ENCODE peak calls at places on chromosomes 5 and 9, in four cellular contexts. M, W, H and D are unnamed samples.

GRCh38 chr9:136059851-136060670 is 35.0 kb downstream of the NACC2 start:
- DNase-seq in H (peak; percentile 86), M (no peak), W (peak; percentile 72), D (peak; percentile 62)

GRCh38 chr9:13213998-13214397 is 65.5 kb downstream of the MPDZ start:
- DNase-seq in H (no peak), W (no peak), M (no peak), D (no peak)

GRCh38 chr5:168219515-168220410 is 71.7 kb upstream of the WWC1 start:
- DNase-seq in M (peak; percentile 44), W (peak; percentile 75), H (peak; percentile 52), D (peak; percentile 87)

GRCh38 chr5:95934207-95934804 is 27.3 kb downstream of the ELL2 start:
- DNase-seq in H (no peak), M (no peak), W (no peak), D (no peak)

GRCh38 chr9:72428329-72428728 is 63.3 kb upstream of the ZFAND5 start:
- DNase-seq in M (no peak), H (peak; percentile 89), W (peak; percentile 63), D (peak; percentile 83)

GRCh38 chr5:177353093-177353492 is 1.6 kb upstream of the LMAN2 start:
- DNase-seq in M (no peak), H (no peak), W (no peak), D (no peak)

GRCh38 chr9:125407974-125408900 is 146.6 kb downstream of the GAPVD1 start:
- DNase-seq in H (peak; percentile 8), W (peak; percentile 90), M (peak; percentile 20), D (peak; percentile 72)

GRCh38 chr9:112361602-112362001 is 18.3 kb upstream of the HSDL2 start:
- DNase-seq in M (no peak), W (peak; percentile 71), H (no peak), D (peak; percentile 73)

GRCh38 chr5:122172207-122172606 is 42.9 kb downstream of the ZNF474 start:
- DNase-seq in W (peak; percentile 59), M (no peak), H (no peak), D (no peak)

GRCh38 chr5:127785098-127785927 is 82.1 kb downstream of the CCDC192 start:
- DNase-seq in W (peak; percentile 86), M (no peak), H (peak; percentile 84), D (peak; percentile 86)

GRCh38 chr9:125854553-125855275 is 107.5 kb downstream of the PBX3 start:
- DNase-seq in H (peak; percentile 32), W (peak; percentile 15), M (no peak), D (peak; percentile 31)

GRCh38 chr5:107467137-107467932 is 203.4 kb downstream of the EFNA5 start:
- DNase-seq in M (no peak), W (no peak), H (no peak), D (no peak)

GRCh38 chr9:125190371-125190801 is 783 bp upstream of the PPP6C start:
- DNase-seq in W (no peak), M (no peak), H (no peak), D (peak; percentile 19)

GRCh38 chr9:36827593-36827992 is 206.5 kb downstream of the PAX5 start:
- DNase-seq in H (no peak), M (no peak), W (no peak), D (no peak)

GRCh38 chr9:16180091-16180490 is 627.2 kb downstream of the CCDC171 start:
- DNase-seq in M (no peak), W (no peak), H (no peak), D (peak; percentile 48)

GRCh38 chr5:143968071-143968878 is 156.3 kb downstream of the HMHB1 start:
- DNase-seq in H (peak; percentile 82), M (no peak), W (peak; percentile 81), D (peak; percentile 65)

GRCh38 chr5:80266566-80266965 is 10.7 kb upstream of the SERINC5 start:
- DNase-seq in H (no peak), M (no peak), W (no peak), D (no peak)

GRCh38 chr5:113153512-113154097 is 177.0 kb downstream of the DCP2 start:
- DNase-seq in M (no peak), H (no peak), W (peak; percentile 82), D (no peak)

GRCh38 chr5:36769129-36769528 is 107.4 kb upstream of the NIPBL start:
- DNase-seq in W (no peak), H (no peak), M (no peak), D (no peak)

GRCh38 chr9:121307976-121308375 is 40.0 kb downstream of the GSN start:
- DNase-seq in H (no peak), W (no peak), M (no peak), D (no peak)

GRCh38 chr9:121309171-121309570 is 41.2 kb downstream of the GSN start:
- DNase-seq in W (no peak), H (no peak), M (no peak), D (no peak)

GRCh38 chr9:121310571-121310970 is 42.6 kb downstream of the GSN start:
- DNase-seq in H (no peak), M (no peak), W (no peak), D (no peak)

GRCh38 chr9:121308765-121309164 is 40.8 kb downstream of the GSN start:
- DNase-seq in M (no peak), H (no peak), W (no peak), D (no peak)

GRCh38 chr9:121309833-121310425 is 42.0 kb downstream of the GSN start:
- DNase-seq in H (no peak), M (no peak), W (no peak), D (no peak)
- H3K4me3 ChIP-seq in H (no peak overlapping the region), M (no peak overlapping the region), W (no peak overlapping the region), D (no peak overlapping the region)

GRCh38 chr9:134760750-134761420 is 119.3 kb downstream of the COL5A1 start:
- DNase-seq in M (no peak), H (no peak), W (no peak), D (no peak)
- TF ChIP-seq CTCF in M (no peak), H (no peak), W (no peak), D (no peak)

DNA sequence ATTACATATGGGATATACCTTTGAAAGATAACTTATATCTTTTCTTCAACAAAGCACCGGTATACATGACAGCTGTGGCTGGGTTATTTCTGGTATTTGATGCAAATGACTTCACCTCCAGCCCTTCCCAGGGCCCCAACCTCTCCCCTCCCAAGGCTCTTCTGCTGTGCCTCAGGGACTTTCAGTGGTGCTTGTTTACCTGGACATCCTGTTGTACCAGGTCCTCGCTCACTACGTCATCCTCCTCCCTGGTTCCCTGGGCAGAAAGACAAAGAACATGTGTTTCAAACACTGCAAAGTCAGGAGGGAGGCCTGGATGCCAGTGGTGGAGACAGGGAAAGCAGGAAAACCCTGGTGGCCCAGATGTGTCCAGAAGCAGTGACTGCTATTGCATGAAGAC is 23.4 kb downstream of the ANXA6 start:
- DNase-seq in W (no peak), M (peak; percentile 92), H (no peak), D (no peak)
- H3K4me3 ChIP-seq in W (no peak overlapping the region), M (no peak overlapping the region), H (no peak overlapping the region), D (no peak overlapping the region)

DNA sequence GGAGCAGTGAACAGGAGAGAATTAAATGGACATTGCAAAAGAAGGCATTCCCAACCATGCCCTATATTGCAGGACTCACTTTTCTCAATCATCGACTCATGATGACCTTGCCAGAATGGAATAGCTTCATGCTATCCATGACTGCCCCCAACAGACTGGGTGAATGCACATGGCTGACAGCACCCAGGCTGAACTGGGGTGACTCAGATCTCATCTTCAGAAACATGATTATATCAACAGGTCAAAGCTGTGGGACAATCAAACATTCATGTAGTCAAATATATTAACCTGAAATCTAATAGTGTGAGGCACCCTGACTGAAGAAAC is 34.7 kb upstream of the MIER3 start:
- DNase-seq in H (no peak), M (no peak), W (peak; percentile 77), D (no peak)
- TF ChIP-seq CTCF in H (no peak), M (no peak), W (no peak), D (no peak)

GRCh38 chr9:127308559-127309429 is 44.2 kb downstream of the GARNL3 start:
- DNase-seq in H (peak; percentile 39), M (no peak), W (peak; percentile 79), D (peak; percentile 78)

GRCh38 chr9:127300886-127301447 is 36.4 kb downstream of the GARNL3 start:
- DNase-seq in W (no peak), M (no peak), H (no peak), D (no peak)

GRCh38 chr9:127305450-127306226 is 41.1 kb downstream of the GARNL3 start:
- DNase-seq in W (no peak), H (no peak), M (no peak), D (no peak)

GRCh38 chr9:127307802-127308201 is 43.2 kb downstream of the GARNL3 start:
- DNase-seq in H (no peak), W (no peak), M (no peak), D (no peak)

DNA sequence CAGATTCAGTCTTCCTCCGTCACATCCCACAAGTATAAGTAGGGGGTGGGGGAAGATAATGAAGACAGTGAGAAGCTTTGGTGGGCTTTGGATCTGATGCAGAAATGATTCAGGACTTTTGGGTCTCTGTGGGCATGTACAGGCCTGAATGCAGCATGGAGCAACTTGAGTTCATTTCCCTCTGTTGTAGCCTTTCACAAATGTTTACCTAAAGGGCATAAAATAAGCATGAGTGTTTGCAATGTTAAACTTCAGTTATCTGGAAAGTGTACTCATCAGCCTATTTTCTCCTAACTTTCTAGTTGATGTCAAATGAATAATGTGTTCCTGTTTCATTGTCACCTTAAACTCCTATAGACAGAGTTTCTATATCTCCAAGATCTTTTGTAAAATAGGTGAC is 39.3 kb downstream of the GARNL3 start:
- DNase-seq in M (no peak), H (no peak), W (no peak), D (no peak)
- H3K4me3 ChIP-seq in M (no peak overlapping the region), H (no peak overlapping the region), W (no peak overlapping the region), D (no peak overlapping the region)

DNA sequence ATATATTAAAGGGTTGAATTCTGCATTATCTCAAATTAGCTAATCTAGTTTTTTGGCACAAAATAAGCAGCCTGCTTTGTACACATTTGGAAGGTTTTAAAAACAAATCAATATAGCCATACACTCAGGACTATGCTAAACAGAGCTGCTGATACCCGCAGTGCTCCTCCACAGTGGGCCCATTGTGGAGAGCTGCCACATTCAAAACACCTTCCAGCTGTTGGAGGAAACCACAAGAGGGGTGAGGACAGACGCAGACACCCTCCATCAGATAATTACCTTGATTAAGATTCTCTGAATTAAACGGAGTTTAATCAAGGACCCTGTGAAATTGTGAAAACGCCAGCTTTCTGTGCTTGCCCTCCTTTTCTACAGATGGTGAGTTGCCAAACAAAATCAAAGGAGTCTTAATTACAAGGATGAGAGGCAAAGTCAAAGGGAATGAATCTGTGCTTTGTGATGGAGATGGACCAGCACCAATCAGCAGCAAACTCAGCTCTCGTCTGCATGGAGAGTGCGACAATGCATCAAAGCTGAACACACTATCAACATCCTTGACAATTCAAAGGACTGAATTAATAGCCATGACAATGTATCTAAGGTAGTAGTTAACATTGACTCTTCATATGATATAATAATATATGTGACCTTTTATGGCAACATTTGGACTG is 596.1 kb downstream of the ELAVL2 start:
- DNase-seq in M (no peak), H (no peak), W (no peak), D (no peak)
- TF ChIP-seq CTCF in M (no peak), H (no peak), W (no peak), D (no peak)

GRCh38 chr9:104905931-104906330 is 22.0 kb downstream of the ABCA1 start:
- DNase-seq in H (no peak), M (no peak), W (no peak), D (peak; percentile 71)

GRCh38 chr9:104907278-104907951 is 20.5 kb downstream of the ABCA1 start:
- DNase-seq in M (no peak), W (peak; percentile 82), H (no peak), D (peak; percentile 90)

GRCh38 chr9:104905153-104905901 is 22.6 kb downstream of the ABCA1 start:
- DNase-seq in W (peak; percentile 23), M (no peak), H (no peak), D (no peak)

GRCh38 chr9:104903609-104904008 is 24.3 kb downstream of the ABCA1 start:
- DNase-seq in W (peak; percentile 46), H (no peak), M (no peak), D (no peak)

GRCh38 chr9:104906441-104907277 is 21.3 kb downstream of the ABCA1 start:
- DNase-seq in H (peak; percentile 68), W (peak; percentile 88), M (peak; percentile 32), D (peak; percentile 74)
- H3K4me3 ChIP-seq in H (no peak overlapping the region), W (no peak overlapping the region), M (peak overlapping the region; percentile 43), D (no peak overlapping the region)